ENCODE peak calls at places on chromosomes 11 and 22, in eight cellular contexts. One of them, this sample, is unnamed.

GRCh38 chr22:44273175-44273574 is 39.6 kb downstream of the SHISAL1 start:
- DNase-seq in ACHN: no peak
- DNase-seq in vagina: no peak
- DNase-seq in heart left ventricle: no peak
- DNase-seq in NCI-H524 treated with DMSO at 0.1 percent for 48 hours: no peak
- DNase-seq in AG04449: no peak
- DNase-seq in HFFc6: no peak
- DNase-seq in stimulated activated CD4-positive, alpha-beta T cell treated with anti-CD3 and anti-CD28 coated beads, Interleukin-4, amount 100 ng/mL, for 24 hours: no peak
- DNase-seq in this sample: no peak

GRCh38 chr11:130087294-130087926 is 17.7 kb downstream of the APLP2 start:
- DNase-seq in ACHN: peak
- DNase-seq in vagina: no peak
- DNase-seq in heart left ventricle: no peak
- DNase-seq in NCI-H524 treated with DMSO at 0.1 percent for 48 hours: no peak
- DNase-seq in AG04449: no peak
- DNase-seq in HFFc6: no peak
- DNase-seq in stimulated activated CD4-positive, alpha-beta T cell treated with anti-CD3 and anti-CD28 coated beads, Interleukin-4, amount 100 ng/mL, for 24 hours: no peak
- DNase-seq in this sample: no peak

GRCh38 chr11:111561801-111562325 is 21.3 kb downstream of the LAYN start:
- DNase-seq in ACHN: peak
- DNase-seq in vagina: no peak
- DNase-seq in heart left ventricle: no peak
- DNase-seq in NCI-H524 treated with DMSO at 0.1 percent for 48 hours: no peak
- DNase-seq in AG04449: peak
- DNase-seq in HFFc6: peak
- DNase-seq in stimulated activated CD4-positive, alpha-beta T cell treated with anti-CD3 and anti-CD28 coated beads, Interleukin-4, amount 100 ng/mL, for 24 hours: no peak
- DNase-seq in this sample: no peak

GRCh38 chr22:37218771-37219411 is 6.6 kb upstream of the SSTR3 start:
- DNase-seq in ACHN: no peak
- DNase-seq in vagina: no peak
- DNase-seq in heart left ventricle: no peak
- DNase-seq in NCI-H524 treated with DMSO at 0.1 percent for 48 hours: no peak
- DNase-seq in AG04449: no peak
- DNase-seq in HFFc6: no peak
- DNase-seq in stimulated activated CD4-positive, alpha-beta T cell treated with anti-CD3 and anti-CD28 coated beads, Interleukin-4, amount 100 ng/mL, for 24 hours: peak
- DNase-seq in this sample: no peak

GRCh38 chr11:76164081-76164480 is 42.2 kb downstream of the WNT11 start:
- DNase-seq in ACHN: no peak
- DNase-seq in vagina: no peak
- DNase-seq in heart left ventricle: no peak
- DNase-seq in NCI-H524 treated with DMSO at 0.1 percent for 48 hours: no peak
- DNase-seq in AG04449: no peak
- DNase-seq in HFFc6: no peak
- DNase-seq in stimulated activated CD4-positive, alpha-beta T cell treated with anti-CD3 and anti-CD28 coated beads, Interleukin-4, amount 100 ng/mL, for 24 hours: no peak
- DNase-seq in this sample: no peak

GRCh38 chr22:31140746-31141145 is 438 bp upstream of the PLA2G3 start:
- DNase-seq in ACHN: no peak
- DNase-seq in vagina: no peak
- DNase-seq in heart left ventricle: no peak
- DNase-seq in NCI-H524 treated with DMSO at 0.1 percent for 48 hours: no peak
- DNase-seq in AG04449: no peak
- DNase-seq in HFFc6: no peak
- DNase-seq in stimulated activated CD4-positive, alpha-beta T cell treated with anti-CD3 and anti-CD28 coated beads, Interleukin-4, amount 100 ng/mL, for 24 hours: no peak
- DNase-seq in this sample: no peak

GRCh38 chr22:20531404-20532181 is 24.2 kb downstream of the MED15 start:
- DNase-seq in ACHN: peak
- DNase-seq in vagina: no peak
- DNase-seq in heart left ventricle: peak
- DNase-seq in NCI-H524 treated with DMSO at 0.1 percent for 48 hours: no peak
- DNase-seq in AG04449: no peak
- DNase-seq in HFFc6: peak
- DNase-seq in stimulated activated CD4-positive, alpha-beta T cell treated with anti-CD3 and anti-CD28 coated beads, Interleukin-4, amount 100 ng/mL, for 24 hours: no peak
- DNase-seq in this sample: peak

GRCh38 chr11:28606930-28607329 is 498.7 kb downstream of the METTL15 start:
- DNase-seq in ACHN: no peak
- DNase-seq in vagina: no peak
- DNase-seq in heart left ventricle: no peak
- DNase-seq in NCI-H524 treated with DMSO at 0.1 percent for 48 hours: no peak
- DNase-seq in AG04449: no peak
- DNase-seq in HFFc6: no peak
- DNase-seq in stimulated activated CD4-positive, alpha-beta T cell treated with anti-CD3 and anti-CD28 coated beads, Interleukin-4, amount 100 ng/mL, for 24 hours: no peak
- DNase-seq in this sample: no peak

GRCh38 chr11:66309475-66309874 is 7.4 kb downstream of the CD248 start:
- DNase-seq in ACHN: no peak
- DNase-seq in vagina: no peak
- DNase-seq in heart left ventricle: no peak
- DNase-seq in NCI-H524 treated with DMSO at 0.1 percent for 48 hours: no peak
- DNase-seq in AG04449: no peak
- DNase-seq in HFFc6: no peak
- DNase-seq in stimulated activated CD4-positive, alpha-beta T cell treated with anti-CD3 and anti-CD28 coated beads, Interleukin-4, amount 100 ng/mL, for 24 hours: no peak
- DNase-seq in this sample: no peak

GRCh38 chr11:11717064-11717725 is 95.4 kb upstream of the GALNT18 start:
- DNase-seq in ACHN: no peak
- DNase-seq in vagina: peak
- DNase-seq in heart left ventricle: no peak
- DNase-seq in NCI-H524 treated with DMSO at 0.1 percent for 48 hours: no peak
- DNase-seq in AG04449: no peak
- DNase-seq in HFFc6: no peak
- DNase-seq in stimulated activated CD4-positive, alpha-beta T cell treated with anti-CD3 and anti-CD28 coated beads, Interleukin-4, amount 100 ng/mL, for 24 hours: no peak
- DNase-seq in this sample: no peak

GRCh38 chr11:61679893-61680621 is at the start of gene DAGLA:
- DNase-seq in ACHN: peak
- DNase-seq in vagina: no peak
- DNase-seq in heart left ventricle: peak
- DNase-seq in NCI-H524 treated with DMSO at 0.1 percent for 48 hours: no peak
- DNase-seq in AG04449: no peak
- DNase-seq in HFFc6: no peak
- DNase-seq in stimulated activated CD4-positive, alpha-beta T cell treated with anti-CD3 and anti-CD28 coated beads, Interleukin-4, amount 100 ng/mL, for 24 hours: peak
- DNase-seq in this sample: no peak

GRCh38 chr11:103779054-103779453 is 257.4 kb upstream of the DDI1 start:
- DNase-seq in ACHN: no peak
- DNase-seq in vagina: no peak
- DNase-seq in heart left ventricle: no peak
- DNase-seq in NCI-H524 treated with DMSO at 0.1 percent for 48 hours: no peak
- DNase-seq in AG04449: no peak
- DNase-seq in HFFc6: no peak
- DNase-seq in stimulated activated CD4-positive, alpha-beta T cell treated with anti-CD3 and anti-CD28 coated beads, Interleukin-4, amount 100 ng/mL, for 24 hours: no peak
- DNase-seq in this sample: no peak

GRCh38 chr11:26522912-26523610 is 49.0 kb downstream of the MUC15 start:
- DNase-seq in ACHN: peak
- DNase-seq in vagina: no peak
- DNase-seq in heart left ventricle: no peak
- DNase-seq in NCI-H524 treated with DMSO at 0.1 percent for 48 hours: no peak
- DNase-seq in AG04449: no peak
- DNase-seq in HFFc6: peak
- DNase-seq in stimulated activated CD4-positive, alpha-beta T cell treated with anti-CD3 and anti-CD28 coated beads, Interleukin-4, amount 100 ng/mL, for 24 hours: no peak
- DNase-seq in this sample: no peak

GRCh38 chr22:24952837-24953293 is 349 bp downstream of the KIAA1671 start:
- DNase-seq in ACHN: peak
- DNase-seq in vagina: no peak
- DNase-seq in heart left ventricle: peak
- DNase-seq in NCI-H524 treated with DMSO at 0.1 percent for 48 hours: no peak
- DNase-seq in AG04449: no peak
- DNase-seq in HFFc6: peak
- DNase-seq in stimulated activated CD4-positive, alpha-beta T cell treated with anti-CD3 and anti-CD28 coated beads, Interleukin-4, amount 100 ng/mL, for 24 hours: no peak
- DNase-seq in this sample: no peak

GRCh38 chr11:9796854-9797253 is 133.0 kb downstream of the SWAP70 start:
- DNase-seq in ACHN: no peak
- DNase-seq in vagina: no peak
- DNase-seq in heart left ventricle: no peak
- DNase-seq in NCI-H524 treated with DMSO at 0.1 percent for 48 hours: no peak
- DNase-seq in AG04449: no peak
- DNase-seq in HFFc6: no peak
- DNase-seq in stimulated activated CD4-positive, alpha-beta T cell treated with anti-CD3 and anti-CD28 coated beads, Interleukin-4, amount 100 ng/mL, for 24 hours: no peak
- DNase-seq in this sample: no peak

GRCh38 chr11:119480375-119481020 is 57.5 kb upstream of the THY1 start:
- DNase-seq in ACHN: no peak
- DNase-seq in vagina: peak
- DNase-seq in heart left ventricle: no peak
- DNase-seq in NCI-H524 treated with DMSO at 0.1 percent for 48 hours: no peak
- DNase-seq in AG04449: no peak
- DNase-seq in HFFc6: no peak
- DNase-seq in stimulated activated CD4-positive, alpha-beta T cell treated with anti-CD3 and anti-CD28 coated beads, Interleukin-4, amount 100 ng/mL, for 24 hours: no peak
- DNase-seq in this sample: no peak

GRCh38 chr11:79592441-79593223 is 151.8 kb upstream of the TENM4 start:
- DNase-seq in ACHN: no peak
- DNase-seq in vagina: no peak
- DNase-seq in heart left ventricle: no peak
- DNase-seq in NCI-H524 treated with DMSO at 0.1 percent for 48 hours: no peak
- DNase-seq in AG04449: no peak
- DNase-seq in HFFc6: no peak
- DNase-seq in stimulated activated CD4-positive, alpha-beta T cell treated with anti-CD3 and anti-CD28 coated beads, Interleukin-4, amount 100 ng/mL, for 24 hours: no peak
- DNase-seq in this sample: no peak

GRCh38 chr11:18491924-18492323 is 34.8 kb downstream of the TSG101 start:
- DNase-seq in ACHN: no peak
- DNase-seq in vagina: no peak
- DNase-seq in heart left ventricle: no peak
- DNase-seq in NCI-H524 treated with DMSO at 0.1 percent for 48 hours: no peak
- DNase-seq in AG04449: no peak
- DNase-seq in HFFc6: no peak
- DNase-seq in stimulated activated CD4-positive, alpha-beta T cell treated with anti-CD3 and anti-CD28 coated beads, Interleukin-4, amount 100 ng/mL, for 24 hours: no peak
- DNase-seq in this sample: no peak

GRCh38 chr22:22974795-22975580 is 87.4 kb downstream of the IGLL5 start:
- DNase-seq in ACHN: no peak
- DNase-seq in vagina: no peak
- DNase-seq in heart left ventricle: no peak
- DNase-seq in NCI-H524 treated with DMSO at 0.1 percent for 48 hours: no peak
- DNase-seq in AG04449: no peak
- DNase-seq in HFFc6: no peak
- DNase-seq in stimulated activated CD4-positive, alpha-beta T cell treated with anti-CD3 and anti-CD28 coated beads, Interleukin-4, amount 100 ng/mL, for 24 hours: no peak
- DNase-seq in this sample: no peak

GRCh38 chr11:46537121-46537520 is 56.7 kb downstream of the AMBRA1 start:
- DNase-seq in ACHN: peak
- DNase-seq in vagina: no peak
- DNase-seq in heart left ventricle: no peak
- DNase-seq in NCI-H524 treated with DMSO at 0.1 percent for 48 hours: no peak
- DNase-seq in AG04449: no peak
- DNase-seq in HFFc6: peak
- DNase-seq in stimulated activated CD4-positive, alpha-beta T cell treated with anti-CD3 and anti-CD28 coated beads, Interleukin-4, amount 100 ng/mL, for 24 hours: no peak
- DNase-seq in this sample: no peak

GRCh38 chr22:24460418-24461089 is 33.2 kb downstream of the ADORA2A start:
- DNase-seq in ACHN: no peak
- DNase-seq in vagina: peak
- DNase-seq in heart left ventricle: no peak
- DNase-seq in NCI-H524 treated with DMSO at 0.1 percent for 48 hours: no peak
- DNase-seq in AG04449: no peak
- DNase-seq in HFFc6: no peak
- DNase-seq in stimulated activated CD4-positive, alpha-beta T cell treated with anti-CD3 and anti-CD28 coated beads, Interleukin-4, amount 100 ng/mL, for 24 hours: no peak
- DNase-seq in this sample: no peak

GRCh38 chr11:106581399-106581798 is 436.9 kb downstream of the GUCY1A2 start:
- DNase-seq in ACHN: no peak
- DNase-seq in vagina: no peak
- DNase-seq in heart left ventricle: no peak
- DNase-seq in NCI-H524 treated with DMSO at 0.1 percent for 48 hours: no peak
- DNase-seq in AG04449: no peak
- DNase-seq in HFFc6: no peak
- DNase-seq in stimulated activated CD4-positive, alpha-beta T cell treated with anti-CD3 and anti-CD28 coated beads, Interleukin-4, amount 100 ng/mL, for 24 hours: no peak
- DNase-seq in this sample: no peak